ENCODE peak calls at places on chromosomes 16 and 17, in six cellular contexts. One of them, this sample, is unnamed.
A peak's percentile ranks its signal among the peaks of the same experiment; 100 is the strongest.

GRCh38 chr16:12988071-12988470 is 86.7 kb downstream of the SHISA9 start:
- DNase-seq in fibroblast of pulmonary artery: no peak
- DNase-seq in IMR-90: no peak
- DNase-seq in AG10803: no peak
- DNase-seq in endothelial cell of umbilical vein: no peak
- DNase-seq in activated naive CD4-positive, alpha-beta T cell: no peak
- DNase-seq in this sample: no peak

GRCh38 chr17:65402513-65403086 is 158.8 kb downstream of the AXIN2 start:
- DNase-seq in fibroblast of pulmonary artery: no peak
- DNase-seq in IMR-90: no peak
- DNase-seq in AG10803: no peak
- DNase-seq in endothelial cell of umbilical vein: no peak
- DNase-seq in activated naive CD4-positive, alpha-beta T cell: no peak
- DNase-seq in this sample: no peak

GRCh38 chr17:2295575-2295974 is 8.0 kb downstream of the SMG6 start:
- DNase-seq in fibroblast of pulmonary artery: no peak
- DNase-seq in IMR-90: peak; percentile 11
- DNase-seq in AG10803: no peak
- DNase-seq in endothelial cell of umbilical vein: no peak
- DNase-seq in activated naive CD4-positive, alpha-beta T cell: no peak
- DNase-seq in this sample: no peak

GRCh38 chr17:6098466-6099180 is 28.4 kb downstream of the WSCD1 start:
- DNase-seq in fibroblast of pulmonary artery: peak; percentile 7
- DNase-seq in IMR-90: no peak
- DNase-seq in AG10803: no peak
- DNase-seq in endothelial cell of umbilical vein: peak; percentile 98
- DNase-seq in activated naive CD4-positive, alpha-beta T cell: no peak
- DNase-seq in this sample: peak; percentile 86

GRCh38 chr17:57975044-57975443 is 13.0 kb downstream of the VEZF1 start:
- DNase-seq in fibroblast of pulmonary artery: peak; percentile 41
- DNase-seq in IMR-90: peak; percentile 80
- DNase-seq in AG10803: peak; percentile 55
- DNase-seq in endothelial cell of umbilical vein: no peak
- DNase-seq in activated naive CD4-positive, alpha-beta T cell: no peak
- DNase-seq in this sample: no peak

GRCh38 chr17:55398689-55399088 is 22.9 kb downstream of the MMD start:
- DNase-seq in fibroblast of pulmonary artery: peak; percentile 38
- DNase-seq in IMR-90: peak; percentile 33
- DNase-seq in AG10803: peak; percentile 3
- DNase-seq in endothelial cell of umbilical vein: no peak
- DNase-seq in activated naive CD4-positive, alpha-beta T cell: no peak
- DNase-seq in this sample: no peak

GRCh38 chr17:58809564-58809936 is 53.9 kb downstream of the PPM1E start:
- DNase-seq in fibroblast of pulmonary artery: no peak
- DNase-seq in IMR-90: no peak
- DNase-seq in AG10803: no peak
- DNase-seq in endothelial cell of umbilical vein: no peak
- DNase-seq in activated naive CD4-positive, alpha-beta T cell: no peak
- DNase-seq in this sample: no peak

GRCh38 chr16:82201906-82202305 is 31.9 kb upstream of the MPHOSPH6 start:
- DNase-seq in fibroblast of pulmonary artery: no peak
- DNase-seq in IMR-90: no peak
- DNase-seq in AG10803: no peak
- DNase-seq in endothelial cell of umbilical vein: no peak
- DNase-seq in activated naive CD4-positive, alpha-beta T cell: no peak
- DNase-seq in this sample: no peak

GRCh38 chr17:40499551-40500189 is 1.8 kb downstream of the TNS4 start:
- DNase-seq in fibroblast of pulmonary artery: peak; percentile 80
- DNase-seq in IMR-90: peak; percentile 60
- DNase-seq in AG10803: peak; percentile 66
- DNase-seq in endothelial cell of umbilical vein: peak; percentile 58
- DNase-seq in activated naive CD4-positive, alpha-beta T cell: no peak
- DNase-seq in this sample: peak; percentile 57

GRCh38 chr17:76241205-76241539 is 879 bp upstream of the RNF157 start:
- DNase-seq in fibroblast of pulmonary artery: no peak
- DNase-seq in IMR-90: no peak
- DNase-seq in AG10803: no peak
- DNase-seq in endothelial cell of umbilical vein: no peak
- DNase-seq in activated naive CD4-positive, alpha-beta T cell: no peak
- DNase-seq in this sample: no peak

GRCh38 chr17:57593739-57594462 is 151.2 kb downstream of the CCDC182 start:
- DNase-seq in fibroblast of pulmonary artery: no peak
- DNase-seq in IMR-90: no peak
- DNase-seq in AG10803: no peak
- DNase-seq in endothelial cell of umbilical vein: no peak
- DNase-seq in activated naive CD4-positive, alpha-beta T cell: no peak
- DNase-seq in this sample: no peak

GRCh38 chr17:63516910-63517824 is 6.0 kb upstream of the KCNH6 start:
- DNase-seq in fibroblast of pulmonary artery: peak; percentile 18
- DNase-seq in IMR-90: peak; percentile 86
- DNase-seq in AG10803: peak; percentile 48
- DNase-seq in endothelial cell of umbilical vein: no peak
- DNase-seq in activated naive CD4-positive, alpha-beta T cell: no peak
- DNase-seq in this sample: no peak

GRCh38 chr17:19016297-19016696 is 11.7 kb upstream of the FAM83G start:
- DNase-seq in fibroblast of pulmonary artery: no peak
- DNase-seq in IMR-90: no peak
- DNase-seq in AG10803: no peak
- DNase-seq in endothelial cell of umbilical vein: no peak
- DNase-seq in activated naive CD4-positive, alpha-beta T cell: no peak
- DNase-seq in this sample: no peak

GRCh38 chr16:27322858-27323780 is 9.3 kb downstream of the IL4R start:
- DNase-seq in fibroblast of pulmonary artery: no peak
- DNase-seq in IMR-90: no peak
- DNase-seq in AG10803: no peak
- DNase-seq in endothelial cell of umbilical vein: no peak
- DNase-seq in activated naive CD4-positive, alpha-beta T cell: no peak
- DNase-seq in this sample: no peak

GRCh38 chr17:11668633-11669032 is 70.4 kb downstream of the DNAH9 start:
- DNase-seq in fibroblast of pulmonary artery: no peak
- DNase-seq in IMR-90: no peak
- DNase-seq in AG10803: no peak
- DNase-seq in endothelial cell of umbilical vein: no peak
- DNase-seq in activated naive CD4-positive, alpha-beta T cell: no peak
- DNase-seq in this sample: no peak

GRCh38 chr17:50348522-50349240 is 2.8 kb downstream of the XYLT2 start:
- DNase-seq in fibroblast of pulmonary artery: peak; percentile 37
- DNase-seq in IMR-90: peak; percentile 53
- DNase-seq in AG10803: peak; percentile 36
- DNase-seq in endothelial cell of umbilical vein: no peak
- DNase-seq in activated naive CD4-positive, alpha-beta T cell: no peak
- DNase-seq in this sample: no peak

GRCh38 chr17:7262192-7263070 is at the start of gene CLDN7:
- DNase-seq in fibroblast of pulmonary artery: no peak
- DNase-seq in IMR-90: no peak
- DNase-seq in AG10803: no peak
- DNase-seq in endothelial cell of umbilical vein: no peak
- DNase-seq in activated naive CD4-positive, alpha-beta T cell: no peak
- DNase-seq in this sample: no peak

GRCh38 chr16:69761983-69762842 is at the start of gene WWP2:
- DNase-seq in fibroblast of pulmonary artery: peak; percentile 60
- DNase-seq in IMR-90: peak; percentile 55
- DNase-seq in AG10803: peak; percentile 60
- DNase-seq in endothelial cell of umbilical vein: peak; percentile 46
- DNase-seq in activated naive CD4-positive, alpha-beta T cell: peak; percentile 68
- DNase-seq in this sample: peak; percentile 68

GRCh38 chr17:65750678-65751077 is 189.2 kb upstream of the AXIN2 start:
- DNase-seq in fibroblast of pulmonary artery: peak; percentile 87
- DNase-seq in IMR-90: peak; percentile 89
- DNase-seq in AG10803: peak; percentile 96
- DNase-seq in endothelial cell of umbilical vein: peak; percentile 62
- DNase-seq in activated naive CD4-positive, alpha-beta T cell: peak; percentile 3
- DNase-seq in this sample: peak; percentile 90

GRCh38 chr17:50708050-50709000 is 611 bp upstream of the ANKRD40 start:
- DNase-seq in fibroblast of pulmonary artery: no peak
- DNase-seq in IMR-90: no peak
- DNase-seq in AG10803: peak; percentile 32
- DNase-seq in endothelial cell of umbilical vein: peak; percentile 56
- DNase-seq in activated naive CD4-positive, alpha-beta T cell: no peak
- DNase-seq in this sample: no peak

GRCh38 chr16:2826591-2827480 is 3.3 kb upstream of the ZG16B start:
- DNase-seq in fibroblast of pulmonary artery: no peak
- DNase-seq in IMR-90: no peak
- DNase-seq in AG10803: no peak
- DNase-seq in endothelial cell of umbilical vein: no peak
- DNase-seq in activated naive CD4-positive, alpha-beta T cell: no peak
- DNase-seq in this sample: no peak

GRCh38 chr16:1413684-1414531 is 596 bp downstream of the UNKL start:
- DNase-seq in fibroblast of pulmonary artery: peak; percentile 56
- DNase-seq in IMR-90: peak; percentile 27
- DNase-seq in AG10803: peak; percentile 47
- DNase-seq in endothelial cell of umbilical vein: peak; percentile 54
- DNase-seq in activated naive CD4-positive, alpha-beta T cell: peak; percentile 38
- DNase-seq in this sample: peak; percentile 71

GRCh38 chr16:8919089-8919933 is 37.2 kb downstream of the LITAFD start:
- DNase-seq in fibroblast of pulmonary artery: no peak
- DNase-seq in IMR-90: no peak
- DNase-seq in AG10803: no peak
- DNase-seq in endothelial cell of umbilical vein: no peak
- DNase-seq in activated naive CD4-positive, alpha-beta T cell: no peak
- DNase-seq in this sample: no peak

GRCh38 chr16:28904363-28904762 is 20.7 kb downstream of the RABEP2 start:
- DNase-seq in fibroblast of pulmonary artery: no peak
- DNase-seq in IMR-90: no peak
- DNase-seq in AG10803: no peak
- DNase-seq in endothelial cell of umbilical vein: no peak
- DNase-seq in activated naive CD4-positive, alpha-beta T cell: no peak
- DNase-seq in this sample: no peak

GRCh38 chr16:57301126-57301817 is 16.8 kb upstream of the PLLP start:
- DNase-seq in fibroblast of pulmonary artery: no peak
- DNase-seq in IMR-90: no peak
- DNase-seq in AG10803: no peak
- DNase-seq in endothelial cell of umbilical vein: no peak
- DNase-seq in activated naive CD4-positive, alpha-beta T cell: no peak
- DNase-seq in this sample: no peak

GRCh38 chr16:1414532-1415265 is at the start of gene UNKL:
- DNase-seq in fibroblast of pulmonary artery: peak; percentile 64
- DNase-seq in IMR-90: peak; percentile 43
- DNase-seq in AG10803: peak; percentile 52
- DNase-seq in endothelial cell of umbilical vein: peak; percentile 40
- DNase-seq in activated naive CD4-positive, alpha-beta T cell: peak; percentile 85
- DNase-seq in this sample: peak; percentile 66

GRCh38 chr17:59533694-59534093 is 31.7 kb upstream of the DHX40 start:
- DNase-seq in fibroblast of pulmonary artery: no peak
- DNase-seq in IMR-90: no peak
- DNase-seq in AG10803: no peak
- DNase-seq in endothelial cell of umbilical vein: no peak
- DNase-seq in activated naive CD4-positive, alpha-beta T cell: no peak
- DNase-seq in this sample: no peak

GRCh38 chr17:67365762-67366192 is 600 bp downstream of the PSMD12 start:
- DNase-seq in fibroblast of pulmonary artery: peak; percentile 71
- DNase-seq in IMR-90: peak; percentile 78
- DNase-seq in AG10803: peak; percentile 65
- DNase-seq in endothelial cell of umbilical vein: peak; percentile 71
- DNase-seq in activated naive CD4-positive, alpha-beta T cell: no peak
- DNase-seq in this sample: peak; percentile 78

GRCh38 chr16:50474138-50474537 is 74.1 kb upstream of the NKD1 start:
- DNase-seq in fibroblast of pulmonary artery: no peak
- DNase-seq in IMR-90: no peak
- DNase-seq in AG10803: no peak
- DNase-seq in endothelial cell of umbilical vein: no peak
- DNase-seq in activated naive CD4-positive, alpha-beta T cell: no peak
- DNase-seq in this sample: no peak

GRCh38 chr17:82483836-82484235 is 25.3 kb downstream of the NARF start:
- DNase-seq in fibroblast of pulmonary artery: no peak
- DNase-seq in IMR-90: no peak
- DNase-seq in AG10803: no peak
- DNase-seq in endothelial cell of umbilical vein: no peak
- DNase-seq in activated naive CD4-positive, alpha-beta T cell: no peak
- DNase-seq in this sample: no peak

GRCh38 chr16:31185339-31185738 is 5.4 kb downstream of the FUS start:
- DNase-seq in fibroblast of pulmonary artery: no peak
- DNase-seq in IMR-90: no peak
- DNase-seq in AG10803: no peak
- DNase-seq in endothelial cell of umbilical vein: no peak
- DNase-seq in activated naive CD4-positive, alpha-beta T cell: no peak
- DNase-seq in this sample: no peak

GRCh38 chr16:66979011-66979717 is 9.2 kb upstream of the CES4A start:
- DNase-seq in fibroblast of pulmonary artery: peak; percentile 22
- DNase-seq in IMR-90: no peak
- DNase-seq in AG10803: peak; percentile 25
- DNase-seq in endothelial cell of umbilical vein: no peak
- DNase-seq in activated naive CD4-positive, alpha-beta T cell: no peak
- DNase-seq in this sample: no peak

GRCh38 chr17:50020841-50021599 is 26.0 kb upstream of the DLX3 start:
- DNase-seq in fibroblast of pulmonary artery: no peak
- DNase-seq in IMR-90: no peak
- DNase-seq in AG10803: no peak
- DNase-seq in endothelial cell of umbilical vein: no peak
- DNase-seq in activated naive CD4-positive, alpha-beta T cell: no peak
- DNase-seq in this sample: no peak

GRCh38 chr17:30378191-30378796 is 433 bp upstream of the CPD start:
- DNase-seq in fibroblast of pulmonary artery: peak; percentile 31
- DNase-seq in IMR-90: peak; percentile 11
- DNase-seq in AG10803: no peak
- DNase-seq in endothelial cell of umbilical vein: no peak
- DNase-seq in activated naive CD4-positive, alpha-beta T cell: peak; percentile 21
- DNase-seq in this sample: peak; percentile 22

GRCh38 chr16:74280448-74280847 is 16.2 kb upstream of the PSMD7 start:
- DNase-seq in fibroblast of pulmonary artery: no peak
- DNase-seq in IMR-90: no peak
- DNase-seq in AG10803: no peak
- DNase-seq in endothelial cell of umbilical vein: no peak
- DNase-seq in activated naive CD4-positive, alpha-beta T cell: no peak
- DNase-seq in this sample: no peak

GRCh38 chr16:77637939-77638338 is 84.4 kb upstream of the NUDT7 start:
- DNase-seq in fibroblast of pulmonary artery: no peak
- DNase-seq in IMR-90: no peak
- DNase-seq in AG10803: no peak
- DNase-seq in endothelial cell of umbilical vein: no peak
- DNase-seq in activated naive CD4-positive, alpha-beta T cell: no peak
- DNase-seq in this sample: no peak

GRCh38 chr16:82603784-82604411 is 22.9 kb upstream of the CDH13 start:
- DNase-seq in fibroblast of pulmonary artery: peak; percentile 77
- DNase-seq in IMR-90: peak; percentile 73
- DNase-seq in AG10803: peak; percentile 72
- DNase-seq in endothelial cell of umbilical vein: peak; percentile 68
- DNase-seq in activated naive CD4-positive, alpha-beta T cell: no peak
- DNase-seq in this sample: peak; percentile 51

GRCh38 chr17:56781944-56782737 is 51.6 kb downstream of the C17orf67 start:
- DNase-seq in fibroblast of pulmonary artery: no peak
- DNase-seq in IMR-90: no peak
- DNase-seq in AG10803: no peak
- DNase-seq in endothelial cell of umbilical vein: no peak
- DNase-seq in activated naive CD4-positive, alpha-beta T cell: no peak
- DNase-seq in this sample: no peak

GRCh38 chr16:11621920-11622651 is 35.4 kb upstream of the LITAF start:
- DNase-seq in fibroblast of pulmonary artery: no peak
- DNase-seq in IMR-90: no peak
- DNase-seq in AG10803: no peak
- DNase-seq in endothelial cell of umbilical vein: no peak
- DNase-seq in activated naive CD4-positive, alpha-beta T cell: peak; percentile 36
- DNase-seq in this sample: no peak

This sample was measured in dermis microvascular lymphatic vessel endothelial cell.